ENCODE peak calls at places on chromosome 5, in four cellular contexts. Q is IMR-90, V is HepG2, R is K562. B is an unnamed sample.

GRCh38 chr5:108636135-108636888 is 111.4 kb upstream of the FER start:
- DNase-seq in Q (no peak), V (no peak), R (no peak), B (no peak)

GRCh38 chr5:140118294-140118936 is 4.5 kb downstream of the PURA start:
- DNase-seq in Q (peak; percentile 17), V (no peak), R (no peak), B (no peak)

GRCh38 chr5:52674815-52675545 is 112.7 kb upstream of the ITGA1 start:
- DNase-seq in Q (peak; percentile 87), V (no peak), R (no peak), B (no peak)

GRCh38 chr5:71475788-71476384 is 20.4 kb downstream of the BDP1 start:
- DNase-seq in Q (peak; percentile 29), V (peak; percentile 18), R (peak; percentile 53), B (peak; percentile 64)

GRCh38 chr5:33425334-33425733 is 15.4 kb upstream of the TARS1 start:
- DNase-seq in Q (no peak), V (no peak), R (no peak), B (no peak)

GRCh38 chr5:156991714-156992113 is 28.7 kb upstream of the TIMD4 start:
- DNase-seq in Q (no peak), V (peak; percentile 7), R (no peak), B (no peak)

GRCh38 chr5:151002250-151002649 is 18.1 kb upstream of the GPX3 start:
- DNase-seq in Q (peak; percentile 41), V (peak; percentile 58), R (peak; percentile 39), B (peak; percentile 24)

GRCh38 chr5:143386725-143387124 is 16.8 kb downstream of the NR3C1 start:
- DNase-seq in Q (peak; percentile 70), V (no peak), R (no peak), B (no peak)

DNA sequence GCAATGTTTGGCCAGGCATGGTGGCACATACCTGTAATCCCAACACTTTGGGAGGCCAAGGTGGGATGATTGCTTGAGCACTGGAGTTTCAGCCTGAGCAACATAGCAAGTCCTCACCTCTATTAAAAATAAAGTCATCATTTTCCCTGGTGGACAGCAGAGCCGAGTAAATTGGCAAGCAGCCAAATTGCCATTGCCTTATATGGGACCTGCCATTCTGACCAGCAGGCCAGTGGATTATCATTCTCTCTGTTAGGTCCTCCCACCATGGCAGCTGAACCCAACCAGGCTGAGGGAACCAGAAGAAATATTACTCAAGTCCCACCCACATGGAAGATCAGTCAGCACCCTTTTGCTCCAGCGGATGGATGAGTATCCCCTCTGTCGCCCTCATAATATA is 1829.9 kb downstream of the EFNA5 start:
- DNase-seq in Q (no peak), V (no peak), R (no peak), B (no peak)
- TF ChIP-seq MAZ in Q (no peak), V (no peak), R (no peak), B (no peak)

GRCh38 chr5:26486631-26487030 is 551.8 kb downstream of the CDH9 start:
- DNase-seq in Q (no peak), V (no peak), R (no peak), B (no peak)

GRCh38 chr5:26487553-26487952 is 550.8 kb downstream of the CDH9 start:
- DNase-seq in Q (no peak), V (no peak), R (no peak), B (no peak)

GRCh38 chr5:26482817-26483375 is 555.5 kb downstream of the CDH9 start:
- DNase-seq in Q (no peak), V (peak; percentile 30), R (peak; percentile 30), B (peak; percentile 43)

GRCh38 chr5:26482076-26482816 is 556.1 kb downstream of the CDH9 start:
- DNase-seq in Q (no peak), V (no peak), R (no peak), B (no peak)
- TF ChIP-seq SMC3 in Q (no peak), V (no peak), R (no peak), B (no peak)

DNA sequence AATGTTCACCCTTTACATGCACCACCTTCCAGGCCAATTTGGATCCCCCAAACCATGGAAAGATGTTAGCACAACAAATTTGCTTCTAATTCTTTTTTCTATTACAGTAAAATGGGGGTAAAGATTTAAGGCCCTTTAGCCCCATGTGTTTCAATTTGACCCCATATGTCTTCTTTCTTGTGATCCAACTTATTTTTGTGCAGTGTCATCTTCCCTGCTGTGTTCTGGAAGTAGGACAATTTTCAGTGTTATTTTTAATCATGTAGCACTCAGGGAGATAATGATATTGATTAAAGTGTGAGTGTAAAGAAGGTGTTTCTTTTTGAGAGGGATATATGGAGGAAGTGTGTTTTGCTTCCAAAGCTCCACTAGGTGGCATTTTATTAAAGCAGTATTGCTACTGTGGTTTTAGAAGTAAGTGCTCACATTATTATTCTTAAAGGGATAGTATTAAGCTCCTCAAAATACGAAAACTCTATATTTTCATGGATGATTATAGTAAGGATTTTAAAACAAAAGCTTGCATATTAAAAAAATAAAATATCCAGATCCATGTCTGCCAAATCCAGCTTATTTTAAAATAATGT is 118.7 kb upstream of the ATP10B start:
- DNase-seq in Q (no peak), V (no peak), R (no peak), B (no peak)
- TF ChIP-seq MAZ in Q (no peak), V (no peak), R (no peak), B (no peak)

DNA sequence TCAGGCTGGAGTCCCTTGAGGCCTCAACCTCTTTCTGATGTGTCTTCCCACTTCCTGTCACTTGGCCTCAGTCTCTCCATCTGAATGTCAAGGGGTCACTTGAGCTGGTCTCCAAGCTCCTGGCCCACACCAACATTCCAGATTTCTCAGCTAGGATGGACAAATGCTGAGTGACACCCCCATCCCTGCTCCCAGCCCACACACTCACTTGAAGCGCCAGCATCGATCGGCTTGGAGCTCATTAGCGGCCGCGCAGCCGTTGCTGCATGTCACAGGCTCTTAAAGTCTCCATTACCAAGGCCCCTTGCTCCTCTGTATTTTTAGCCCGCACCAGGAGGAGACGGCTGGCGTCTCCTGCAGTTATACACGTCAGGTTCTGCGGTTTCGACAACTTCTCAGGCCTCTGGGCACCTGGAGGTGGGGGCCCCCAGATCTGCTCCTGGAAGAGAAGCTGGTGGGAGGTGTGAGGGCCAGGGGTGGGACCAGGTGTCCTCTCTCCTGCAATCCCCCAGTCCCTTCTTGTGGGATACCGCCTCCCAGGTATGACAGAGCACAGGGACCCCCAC is 33.4 kb upstream of the ARAP3 start:
- DNase-seq in Q (no peak), V (no peak), R (no peak), B (no peak)
- TF ChIP-seq SMC3 in Q (no peak), V (no peak), R (no peak), B (no peak)

DNA sequence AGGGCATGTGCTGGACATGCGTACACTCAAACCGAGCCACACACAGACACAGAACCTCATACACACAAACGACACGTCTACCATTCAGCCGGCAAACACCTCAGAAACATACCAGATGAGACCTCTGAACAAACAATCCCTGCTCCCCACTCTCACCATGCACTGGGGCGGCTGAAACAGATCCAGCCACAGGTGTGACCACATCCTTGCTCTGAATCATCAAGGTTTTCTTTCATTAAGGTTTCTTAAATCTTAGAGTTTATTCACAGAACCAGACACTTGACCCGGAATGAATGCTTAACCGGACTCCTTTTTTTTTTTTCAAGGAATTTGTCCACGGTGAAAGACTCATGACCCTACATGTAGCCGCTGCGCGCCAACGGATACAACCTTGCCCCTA is 26.2 kb downstream of the TERT start:
- DNase-seq in Q (no peak), V (no peak), R (no peak), B (no peak)
- TF ChIP-seq MAZ in Q (no peak), V (no peak), R (no peak), B (no peak)

GRCh38 chr5:73591698-73592501 is 26.4 kb downstream of the UTP15 start:
- DNase-seq in Q (peak; percentile 79), V (no peak), R (no peak), B (no peak)

GRCh38 chr5:73591102-73591695 is 25.7 kb downstream of the UTP15 start:
- DNase-seq in Q (peak; percentile 90), V (peak; percentile 79), R (peak; percentile 59), B (peak; percentile 64)

GRCh38 chr5:73592546-73592945 is 27.0 kb downstream of the UTP15 start:
- DNase-seq in Q (peak; percentile 61), V (no peak), R (no peak), B (no peak)

DNA sequence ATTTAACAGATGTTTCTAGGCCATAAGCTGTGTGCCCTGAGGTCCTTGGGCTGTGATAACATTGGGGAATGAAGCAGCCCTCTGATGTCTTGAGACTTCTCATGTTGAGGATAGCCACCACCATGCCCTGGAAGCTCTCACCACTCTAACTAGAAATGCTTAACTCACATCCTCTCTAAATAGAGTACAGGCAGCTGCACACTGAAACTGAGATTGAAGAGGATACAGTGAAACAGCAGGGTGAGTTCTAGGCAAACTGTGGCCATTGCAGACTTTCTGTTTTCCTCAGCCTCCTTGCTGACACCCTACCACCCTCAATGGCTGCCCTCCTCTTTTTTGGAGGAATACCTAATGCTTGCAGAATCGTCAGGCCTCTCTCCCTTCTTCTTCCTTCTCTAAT is 22.4 kb downstream of the UTP15 start:
- DNase-seq in Q (no peak), V (no peak), R (no peak), B (no peak)
- TF ChIP-seq SMC3 in Q (no peak), V (no peak), R (no peak), B (no peak)

DNA sequence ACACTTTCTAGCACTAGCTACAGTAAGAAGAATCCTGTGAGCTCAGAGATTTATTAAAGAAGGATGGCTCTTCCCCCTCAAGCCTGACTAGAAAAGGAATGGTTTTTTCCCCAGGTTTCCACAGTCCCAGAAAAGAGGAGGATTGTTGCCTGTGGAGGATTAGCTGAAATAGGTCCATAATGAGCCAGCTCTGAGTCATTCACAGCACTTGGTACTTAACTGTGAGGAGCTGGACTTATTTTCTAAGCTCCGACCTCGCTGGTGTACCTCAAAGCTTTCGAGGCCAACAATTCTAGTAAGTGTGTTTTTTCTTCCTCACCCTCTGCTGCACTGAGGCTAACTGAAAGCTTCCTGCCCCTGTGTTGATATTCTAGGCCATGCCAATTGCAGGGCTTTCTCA is 222.5 kb upstream of the IL12B start:
- DNase-seq in Q (peak; percentile 45), V (no peak), R (no peak), B (no peak)
- TF ChIP-seq MAZ in Q (no peak), V (no peak), R (no peak), B (no peak)

GRCh38 chr5:66793049-66793448 is 196.9 kb downstream of the MAST4 start:
- DNase-seq in Q (no peak), V (no peak), R (no peak), B (no peak)

GRCh38 chr5:66796306-66797292 is 200.4 kb downstream of the MAST4 start:
- DNase-seq in Q (peak; percentile 3), V (no peak), R (no peak), B (peak; percentile 14)
- TF ChIP-seq SMC3 in Q (no peak), V (no peak), R (no peak), B (no peak)

DNA sequence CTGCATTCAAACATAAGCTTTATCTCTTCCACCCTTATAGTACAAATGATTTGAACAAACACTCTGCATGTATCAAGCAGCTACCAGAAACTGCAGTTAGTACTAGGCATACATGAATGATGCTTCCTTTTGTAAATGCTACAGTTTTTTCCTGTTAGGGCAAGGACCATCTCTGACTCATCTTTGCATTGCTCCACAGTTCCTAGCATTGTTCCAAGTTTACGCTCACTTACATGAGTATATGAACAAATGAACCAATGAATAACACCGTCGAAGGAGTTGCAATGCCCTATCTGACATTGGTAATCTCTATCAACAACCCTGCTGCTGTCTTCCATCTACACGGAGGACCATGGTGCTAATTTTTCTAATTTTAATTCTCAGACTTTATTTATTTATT is 2.1 kb upstream of the ALDH7A1 start:
- DNase-seq in Q (peak; percentile 91), V (peak; percentile 83), R (no peak), B (peak; percentile 60)
- TF ChIP-seq MAZ in Q (no peak), V (no peak), R (no peak), B (no peak)